ENCODE peak calls at places on chromosomes 7 and 10, in seven cellular contexts. W is mesendoderm; G is CD8-positive, alpha-beta T cell; R is thoracic aorta; Y is naive thymus-derived CD4-positive, alpha-beta T cell; V is HCT116; Q is gastrocnemius medialis. J is an unnamed sample.

GRCh38 chr10:132846631-132847415 is 60.9 kb upstream of the NKX6-2 start:
- DNase-seq in Q (no peak), R (no peak), Y (no peak), V (no peak), G (no peak), W (no peak), J (no peak)

GRCh38 chr10:128095023-128095752 is 31.0 kb downstream of the MKI67 start:
- DNase-seq in Q (no peak), R (no peak), W (peak), G (peak), Y (no peak), V (peak), J (peak)

GRCh38 chr10:73497623-73498022 is 1.8 kb upstream of the PPP3CB start:
- DNase-seq in R (no peak), Q (no peak), W (no peak), G (no peak), V (no peak), Y (no peak), J (no peak)

GRCh38 chr7:55150709-55151108 is 131.9 kb downstream of the EGFR start:
- DNase-seq in Q (peak), Y (no peak), G (no peak), V (no peak), W (no peak), R (no peak), J (no peak)

GRCh38 chr10:63466168-63466935 is 575 bp upstream of the JMJD1C start:
- DNase-seq in Y (peak), W (peak), G (peak), Q (peak), R (no peak), V (peak), J (no peak)

GRCh38 chr10:112815238-112816032 is 134.6 kb upstream of the TCF7L2 start:
- DNase-seq in R (no peak), W (peak), Y (no peak), G (no peak), V (no peak), Q (no peak), J (peak)

GRCh38 chr10:105347487-105347886 is 706.4 kb downstream of the SORCS3 start:
- DNase-seq in W (no peak), Q (no peak), G (no peak), Y (no peak), R (no peak), V (no peak), J (no peak)

GRCh38 chr10:2978111-2978510 is 89.2 kb upstream of the PFKP start:
- DNase-seq in R (no peak), Q (no peak), Y (peak), V (peak), W (peak), G (no peak), J (no peak)

GRCh38 chr10:74502963-74503608 is 323.3 kb upstream of the KAT6B start:
- DNase-seq in G (no peak), W (peak), Q (no peak), Y (no peak), V (peak), R (no peak), J (no peak)

GRCh38 chr7:157762824-157763223 is 426.0 kb downstream of the DNAJB6 start:
- DNase-seq in W (no peak), Q (no peak), R (no peak), Y (no peak), G (no peak), V (no peak), J (no peak)

GRCh38 chr10:98301664-98302319 is 33.8 kb upstream of the LOXL4 start:
- DNase-seq in Y (no peak), G (no peak), R (no peak), W (no peak), Q (no peak), V (no peak), J (no peak)

GRCh38 chr7:35874881-35875280 is 74.0 kb downstream of the SEPTIN7 start:
- DNase-seq in W (no peak), Q (no peak), V (no peak), R (no peak), G (no peak), Y (no peak), J (no peak)

GRCh38 chr10:22681783-22682183 is 32.6 kb downstream of the PIP4K2A start:
- DNase-seq in Q (no peak), W (no peak), Y (no peak), G (peak), R (no peak), V (peak), J (no peak)

GRCh38 chr10:114839901-114840300 is 18.3 kb downstream of the FHIP2A start:
- DNase-seq in Y (no peak), Q (no peak), V (no peak), G (no peak), R (no peak), W (no peak), J (no peak)

GRCh38 chr7:145655666-145656065 is 460.9 kb upstream of the CNTNAP2 start:
- DNase-seq in G (no peak), V (no peak), R (no peak), W (no peak), Y (no peak), Q (no peak), J (no peak)

GRCh38 chr10:117646718-117647117 is 104.2 kb downstream of the EMX2 start:
- DNase-seq in R (no peak), W (no peak), V (no peak), Q (no peak), G (no peak), Y (no peak), J (no peak)

GRCh38 chr10:133568287-133568614 is 2.9 kb upstream of the SYCE1 start:
- DNase-seq in Y (no peak), Q (no peak), G (no peak), V (no peak), W (no peak), R (no peak), J (no peak)

GRCh38 chr7:50628469-50629084 is 63.4 kb upstream of the DDC start:
- DNase-seq in V (no peak), G (no peak), Q (no peak), Y (no peak), W (peak), R (no peak), J (no peak)

GRCh38 chr10:29317027-29317420 is 28.2 kb downstream of the LYZL1 start:
- DNase-seq in Q (no peak), Y (no peak), V (no peak), R (no peak), W (no peak), G (no peak), J (no peak)

GRCh38 chr7:188174-188573 is 4.2 kb upstream of the FAM20C start:
- DNase-seq in W (no peak), Q (no peak), V (no peak), Y (no peak), G (no peak), R (no peak), J (no peak)

GRCh38 chr7:81662531-81662930 is 107.3 kb downstream of the HGF start:
- DNase-seq in R (no peak), Y (no peak), V (no peak), W (no peak), Q (no peak), G (no peak), J (no peak)

GRCh38 chr10:113751116-113751728 is at the start of gene PLEKHS1:
- DNase-seq in G (no peak), Y (no peak), Q (no peak), W (no peak), R (no peak), V (no peak), J (no peak)

GRCh38 chr10:128530301-128530700 is 404.1 kb upstream of the MKI67 start:
- DNase-seq in V (peak), G (no peak), W (no peak), R (no peak), Q (no peak), Y (no peak), J (no peak)

GRCh38 chr7:16841681-16842080 is 36.9 kb upstream of the AGR2 start:
- DNase-seq in Y (no peak), R (no peak), Q (no peak), W (peak), V (no peak), G (no peak), J (no peak)

GRCh38 chr10:122164028-122164601 is 107.0 kb upstream of the BTBD16 start:
- DNase-seq in V (no peak), R (no peak), W (peak), G (no peak), Y (no peak), Q (no peak), J (no peak)

GRCh38 chr10:118844731-118845573 is 90.2 kb upstream of the CACUL1 start:
- DNase-seq in Q (no peak), Y (no peak), G (no peak), W (no peak), V (no peak), R (no peak), J (no peak)

GRCh38 chr7:143460585-143460984 is 17.1 kb upstream of the TAS2R41 start:
- DNase-seq in V (no peak), G (no peak), W (no peak), Y (no peak), R (no peak), Q (no peak), J (no peak)

GRCh38 chr10:65670087-65670486 is 1255.7 kb upstream of the LRRTM3 start:
- DNase-seq in V (no peak), Y (no peak), R (no peak), G (no peak), W (no peak), Q (no peak), J (no peak)

DNA sequence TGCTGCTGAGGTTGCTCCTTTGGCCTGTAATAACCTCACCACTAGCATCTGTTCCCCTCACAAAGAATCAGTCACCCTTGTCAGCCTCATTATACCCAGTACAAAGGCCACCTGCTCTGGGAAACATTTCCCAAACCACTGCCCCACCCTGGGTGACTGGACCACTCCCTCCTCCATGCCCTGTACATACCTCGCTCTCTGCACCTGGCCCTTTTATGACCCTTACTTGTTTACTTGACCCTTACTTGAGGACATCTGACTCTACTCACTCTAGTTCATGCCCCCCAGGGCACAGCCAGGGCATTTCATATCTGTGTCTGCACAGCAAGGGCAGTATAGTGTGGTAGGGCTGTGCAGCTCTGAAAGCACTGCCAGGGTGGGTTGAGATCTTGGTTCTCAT is 21.4 kb upstream of the AOC1 start:
- DNase-seq in Q (no peak), Y (no peak), R (no peak), V (no peak), W (no peak), G (no peak), J (no peak)
- H3K27ac ChIP-seq in Q (no peak), Y (no peak), R (no peak), V (no peak), W (no peak), G (no peak), J (no peak)

GRCh38 chr7:41219276-41219675 is 483.6 kb downstream of the INHBA start:
- DNase-seq in G (no peak), V (no peak), Q (no peak), R (no peak), W (no peak), Y (no peak), J (no peak)
- H3K27ac ChIP-seq in G (no peak), V (no peak), Q (no peak), R (no peak), W (no peak), Y (no peak), J (no peak)

GRCh38 chr7:101864039-101864438 is 46.6 kb downstream of the CUX1 start:
- DNase-seq in V (no peak), Y (no peak), G (no peak), W (no peak), Q (no peak), R (no peak), J (no peak)
- H3K27ac ChIP-seq in V (no peak), Y (no peak), G (no peak), W (no peak), Q (peak), R (no peak), J (no peak)

GRCh38 chr10:4847580-4848020 is 21.6 kb downstream of the AKR1E2 start:
- DNase-seq in G (no peak), V (no peak), Q (no peak), W (peak), R (no peak), Y (no peak), J (no peak)
- H3K27ac ChIP-seq in G (no peak), V (no peak), Q (no peak), W (no peak), R (no peak), Y (no peak), J (no peak)

GRCh38 chr7:23335141-23335540 is 36.0 kb downstream of the MALSU1 start:
- DNase-seq in Y (no peak), G (no peak), Q (no peak), W (no peak), V (no peak), R (no peak), J (no peak)

GRCh38 chr7:23335621-23336020 is 36.5 kb downstream of the MALSU1 start:
- DNase-seq in Q (no peak), R (no peak), G (no peak), W (no peak), V (no peak), Y (no peak), J (no peak)

GRCh38 chr7:23333671-23334246 is 34.6 kb downstream of the MALSU1 start:
- DNase-seq in Y (no peak), W (no peak), R (no peak), G (no peak), Q (no peak), V (no peak), J (no peak)

GRCh38 chr7:23332881-23333612 is 33.9 kb downstream of the MALSU1 start:
- DNase-seq in R (no peak), V (no peak), Q (no peak), W (no peak), Y (no peak), G (no peak), J (no peak)

DNA sequence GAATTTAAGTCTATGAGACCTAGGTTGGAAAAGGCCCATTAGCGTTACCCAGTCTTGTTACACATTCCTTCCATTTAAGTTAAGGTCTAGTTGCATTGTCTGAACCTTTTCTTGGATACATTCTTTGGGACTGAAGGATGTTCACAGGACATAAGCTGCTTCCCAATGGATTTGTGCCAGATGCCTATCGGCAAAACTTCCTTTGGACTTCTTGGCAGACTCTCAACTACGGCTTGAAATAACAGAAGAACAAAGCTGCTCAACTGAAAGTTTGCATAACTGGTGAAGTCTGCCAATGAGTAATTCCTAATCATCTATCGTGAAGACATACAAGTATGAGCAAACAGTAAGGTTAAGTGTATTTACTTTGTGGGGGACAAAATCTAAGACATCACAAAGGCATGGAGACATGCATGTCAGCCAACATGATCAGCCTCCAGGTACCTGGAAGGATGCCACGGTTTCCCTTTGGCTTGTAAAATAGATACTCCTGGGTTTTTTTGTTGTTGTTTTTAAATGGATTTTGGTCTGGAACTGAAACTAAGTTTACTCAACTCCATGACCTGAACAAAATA is 35.4 kb downstream of the MALSU1 start:
- DNase-seq in G (no peak), R (no peak), W (no peak), Q (no peak), Y (no peak), V (peak), J (no peak)
- H3K27ac ChIP-seq in G (no peak), R (no peak), W (no peak), Q (no peak), Y (no peak), V (peak), J (no peak)

GRCh38 chr7:102065226-102065625 is 221.4 kb upstream of the SH2B2 start:
- DNase-seq in Y (no peak), V (no peak), Q (no peak), W (no peak), G (no peak), R (no peak), J (no peak)
- H3K27ac ChIP-seq in Y (no peak), V (peak), Q (no peak), W (peak), G (no peak), R (no peak), J (no peak)

DNA sequence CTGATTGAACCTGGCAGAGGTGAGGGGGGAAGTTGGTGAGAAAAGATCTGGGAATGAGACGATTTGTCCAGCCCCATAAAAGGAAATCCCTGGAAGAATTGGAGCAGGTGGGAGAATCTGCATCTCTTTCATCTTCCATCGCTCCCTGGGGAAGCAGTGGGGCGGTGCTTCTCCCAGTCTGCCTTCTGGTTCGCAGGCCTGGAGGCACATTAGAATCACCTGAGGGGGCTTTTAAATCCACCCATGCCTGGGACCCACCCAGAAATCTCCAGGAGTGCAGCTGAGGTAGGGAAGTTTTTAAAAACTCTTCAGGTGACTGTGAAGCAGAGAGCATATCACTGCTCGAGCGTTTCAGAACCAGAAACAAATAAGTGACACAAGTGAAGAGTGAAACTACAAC is 26.7 kb upstream of the SYPL1 start:
- DNase-seq in W (no peak), R (no peak), V (no peak), G (no peak), Y (no peak), Q (no peak), J (no peak)
- H3K27ac ChIP-seq in W (no peak), R (no peak), V (no peak), G (no peak), Y (no peak), Q (peak), J (no peak)

DNA sequence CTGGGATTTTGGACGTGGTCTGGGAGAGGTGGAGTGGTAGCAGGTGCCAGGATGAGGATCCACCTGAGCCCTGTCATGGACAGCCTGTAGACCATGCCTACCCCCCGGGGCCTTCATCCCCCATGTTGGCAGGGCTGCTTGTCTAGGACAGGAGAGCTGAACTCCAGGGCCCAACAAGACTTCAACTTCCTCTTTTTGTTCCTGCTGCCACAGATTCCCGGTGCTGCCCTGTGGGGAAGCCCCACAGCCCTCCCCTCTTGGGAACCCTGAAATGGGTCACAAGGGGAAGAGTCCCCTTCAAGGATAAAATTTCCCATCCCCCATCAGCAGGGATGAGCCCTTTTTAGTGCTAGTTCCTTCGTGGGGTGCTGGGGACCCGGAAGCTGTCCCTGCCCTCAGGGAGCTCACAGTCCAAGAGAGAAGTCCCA is 1.3 kb upstream of the CUEDC2 start:
- DNase-seq in Y (no peak), G (no peak), V (no peak), W (no peak), R (no peak), Q (no peak), J (no peak)
- H3K27ac ChIP-seq in Y (peak), G (peak), V (no peak), W (no peak), R (no peak), Q (no peak), J (no peak)

GRCh38 chr10:4947635-4948596 is 15.3 kb upstream of the AKR1C1 start:
- DNase-seq in Q (peak), W (no peak), Y (no peak), V (peak), G (no peak), R (no peak), J (no peak)
- H3K27ac ChIP-seq in Q (peak), W (no peak), Y (no peak), V (no peak), G (no peak), R (peak), J (no peak)

J was measured in CD4-positive, CD25-positive, alpha-beta regulatory T cell.